ENCODE peak calls at places on chromosome 4, in four cellular contexts. E is K562, Z is transverse colon, W is A549. K is an unnamed sample.
A peak's percentile ranks its signal among the peaks of the same experiment; 100 is the strongest.

GRCh38 chr4:71711985-71712348 is 71.9 kb downstream of the GC start:
- DNase-seq in E (no peak), Z (no peak), W (no peak), K (no peak)

GRCh38 chr4:139675156-139675555 is 9.5 kb downstream of the MGST2 start:
- DNase-seq in Z (no peak), E (no peak), W (no peak), K (no peak)

GRCh38 chr4:8589831-8590545 is 2.6 kb upstream of the CPZ start:
- DNase-seq in Z (no peak), E (no peak), W (no peak), K (no peak)

GRCh38 chr4:47528651-47529050 is 43.6 kb downstream of the ATP10D start:
- DNase-seq in W (no peak), E (no peak), Z (no peak), K (no peak)

GRCh38 chr4:169899295-169899694 is 126.9 kb downstream of the MFAP3L start:
- DNase-seq in W (no peak), Z (no peak), E (no peak), K (no peak)

GRCh38 chr4:41709844-41710481 is 38.6 kb downstream of the PHOX2B start:
- DNase-seq in W (peak; percentile 82), E (no peak), Z (no peak), K (no peak)

GRCh38 chr4:148441624-148441985 is 609 bp downstream of the NR3C2 start:
- DNase-seq in Z (no peak), W (no peak), E (no peak), K (no peak)

GRCh38 chr4:26281876-26282275 is 38.9 kb upstream of the RBPJ start:
- DNase-seq in Z (no peak), E (no peak), W (no peak), K (no peak)

GRCh38 chr4:176443117-176443516 is 123.4 kb downstream of the SPCS3 start:
- DNase-seq in E (no peak), W (peak; percentile 82), Z (no peak), K (no peak)

GRCh38 chr4:71689822-71690221 is 94.1 kb downstream of the GC start:
- DNase-seq in Z (no peak), W (no peak), E (no peak), K (no peak)

GRCh38 chr4:10063544-10064300 is 42.4 kb upstream of the SLC2A9 start:
- DNase-seq in Z (peak; percentile 28), W (peak; percentile 49), E (no peak), K (no peak)

GRCh38 chr4:55116450-55116849 is 8.9 kb downstream of the KDR start:
- DNase-seq in E (no peak), Z (no peak), W (no peak), K (no peak)

GRCh38 chr4:39178706-39179105 is 3.6 kb upstream of the WDR19 start:
- DNase-seq in Z (no peak), W (no peak), E (no peak), K (no peak)

GRCh38 chr4:102586002-102586643 is 85.0 kb downstream of the NFKB1 start:
- DNase-seq in Z (no peak), W (no peak), E (no peak), K (no peak)

GRCh38 chr4:156933633-156934258 is 37.9 kb downstream of the PDGFC start:
- DNase-seq in E (no peak), Z (no peak), W (peak; percentile 54), K (no peak)

GRCh38 chr4:8079031-8079885 is 79.4 kb downstream of the ABLIM2 start:
- DNase-seq in E (peak; percentile 30), Z (peak; percentile 72), W (peak; percentile 20), K (no peak)

GRCh38 chr4:26132858-26133257 is 188.0 kb upstream of the RBPJ start:
- DNase-seq in Z (no peak), E (peak; percentile 11), W (no peak), K (no peak)

GRCh38 chr4:12926189-12927066 is 557.7 kb downstream of the RAB28 start:
- DNase-seq in Z (no peak), W (no peak), E (no peak), K (no peak)

GRCh38 chr4:118942465-118942864 is 53.8 kb downstream of the SYNPO2 start:
- DNase-seq in Z (no peak), W (no peak), E (no peak), K (no peak)

GRCh38 chr4:23730998-23731397 is 158.8 kb downstream of the PPARGC1A start:
- DNase-seq in Z (no peak), W (no peak), E (no peak), K (no peak)

GRCh38 chr4:6546681-6547447 is 28.1 kb upstream of the MAN2B2 start:
- DNase-seq in E (peak; percentile 79), W (peak; percentile 75), Z (peak; percentile 10), K (no peak)

GRCh38 chr4:78661923-78662521 is 110.5 kb downstream of the ANXA3 start:
- DNase-seq in Z (no peak), W (peak; percentile 71), E (no peak), K (peak; percentile 88)

DNA sequence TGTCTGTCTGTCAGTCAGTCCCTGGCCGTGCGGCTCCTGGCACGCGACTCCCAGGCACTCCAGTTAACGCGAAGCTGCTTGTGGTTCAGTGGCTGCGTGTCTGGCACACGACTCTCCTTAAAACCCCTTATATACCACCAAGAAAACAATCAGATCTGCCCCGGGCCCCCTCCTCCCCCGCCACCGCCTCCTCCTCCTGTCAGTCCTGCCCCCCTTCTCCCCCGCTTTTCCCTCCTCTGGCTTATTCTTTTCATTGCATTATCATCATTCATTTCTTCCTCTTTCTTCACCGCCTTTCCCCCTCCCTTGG is at the start of gene NEUROG2:
- DNase-seq in W (no peak), E (no peak), Z (no peak), K (no peak)
- TF ChIP-seq EP300 in W (no peak), E (no peak), Z (no peak), K (no peak)

GRCh38 chr4:52076731-52077130 is 25.6 kb downstream of the SPATA18 start:
- DNase-seq in Z (no peak), E (no peak), W (no peak), K (no peak)
- H3K4me3 ChIP-seq in Z (no peak overlapping the region), E (no peak overlapping the region), W (no peak overlapping the region), K (no peak overlapping the region)

DNA sequence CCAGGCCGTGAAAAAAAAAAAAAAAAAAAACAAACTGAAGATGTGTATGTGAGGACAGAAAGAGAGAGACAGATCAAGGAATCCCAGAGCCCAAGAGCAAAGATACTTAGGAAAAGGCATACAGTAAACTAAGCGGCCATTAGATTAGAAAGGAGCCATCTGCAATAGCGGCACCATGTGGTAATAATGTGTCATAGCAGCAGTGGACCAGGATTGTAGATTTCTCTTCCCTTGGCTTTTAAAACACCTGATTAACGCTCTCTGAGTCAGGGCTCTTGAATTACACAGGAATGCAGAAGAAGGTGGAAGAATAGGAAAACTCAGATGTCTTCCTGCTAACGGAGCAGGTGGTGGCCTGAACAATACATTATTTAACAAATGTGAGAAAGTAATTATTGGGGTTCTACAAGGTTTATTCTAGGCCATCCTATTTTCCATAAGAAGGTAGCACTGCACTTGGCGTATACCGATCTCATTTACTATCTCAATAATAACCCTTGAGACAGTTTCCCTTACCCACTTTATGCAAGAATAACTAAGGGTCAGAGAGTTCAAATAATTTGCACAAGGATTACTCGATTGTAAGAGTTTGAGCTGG is 182.7 kb downstream of the KCNIP4 start:
- DNase-seq in Z (peak; percentile 19), W (peak; percentile 26), E (peak; percentile 21), K (no peak)
- TF ChIP-seq CTCF in Z (peak; percentile 72), W (peak; percentile 63), E (peak; percentile 65), K (peak; percentile 76)

GRCh38 chr4:122151982-122152698 is at the start of gene BLTP1:
- DNase-seq in W (peak; percentile 79), E (peak; percentile 93), Z (peak; percentile 93), K (peak; percentile 95)
- TF ChIP-seq EP300 in W (no peak), E (no peak), Z (no peak), K (no peak)

GRCh38 chr4:2799971-2800690 is 7.2 kb downstream of the SH3BP2 start:
- DNase-seq in E (no peak), W (no peak), Z (peak; percentile 9), K (no peak)
- H3K4me3 ChIP-seq in E (no peak overlapping the region), W (no peak overlapping the region), Z (no peak overlapping the region), K (peak overlapping the region; percentile 28)

DNA sequence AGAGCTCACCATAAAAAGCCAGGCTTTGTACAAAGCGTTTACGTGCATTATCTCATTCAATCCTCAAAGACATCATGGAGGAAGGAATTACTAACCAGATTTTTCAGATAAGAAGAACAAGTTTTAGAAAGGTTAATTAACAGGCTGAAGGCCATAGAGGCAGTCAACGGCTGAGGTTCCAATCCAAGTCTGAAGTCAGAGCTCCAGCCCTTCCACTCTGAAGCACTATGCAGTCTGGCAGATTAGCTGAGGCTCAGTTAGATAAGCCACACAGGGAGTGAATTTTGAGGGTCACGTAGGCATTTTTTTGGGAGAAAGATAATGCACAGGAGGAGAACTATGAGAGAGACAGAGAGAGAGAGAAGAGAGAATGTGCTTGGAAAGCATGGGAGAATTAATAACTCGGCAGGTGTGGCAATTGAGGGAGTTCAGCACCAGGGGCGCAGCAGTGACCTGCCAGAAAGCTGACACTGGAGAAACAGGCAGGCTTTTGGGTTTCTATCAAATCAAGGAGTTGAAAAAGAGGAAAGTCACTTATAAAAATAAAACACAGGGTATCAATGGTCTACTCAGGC is 116.5 kb upstream of the NAP1L5 start:
- DNase-seq in E (peak; percentile 27), W (no peak), Z (no peak), K (no peak)
- TF ChIP-seq CTCF in E (peak; percentile 44), W (no peak), Z (no peak), K (no peak)

GRCh38 chr4:80717204-80717603 is 313.3 kb upstream of the BMP3 start:
- DNase-seq in E (no peak), Z (no peak), W (no peak), K (no peak)
- TF ChIP-seq EP300 in E (no peak), Z (no peak), W (no peak), K (no peak)

DNA sequence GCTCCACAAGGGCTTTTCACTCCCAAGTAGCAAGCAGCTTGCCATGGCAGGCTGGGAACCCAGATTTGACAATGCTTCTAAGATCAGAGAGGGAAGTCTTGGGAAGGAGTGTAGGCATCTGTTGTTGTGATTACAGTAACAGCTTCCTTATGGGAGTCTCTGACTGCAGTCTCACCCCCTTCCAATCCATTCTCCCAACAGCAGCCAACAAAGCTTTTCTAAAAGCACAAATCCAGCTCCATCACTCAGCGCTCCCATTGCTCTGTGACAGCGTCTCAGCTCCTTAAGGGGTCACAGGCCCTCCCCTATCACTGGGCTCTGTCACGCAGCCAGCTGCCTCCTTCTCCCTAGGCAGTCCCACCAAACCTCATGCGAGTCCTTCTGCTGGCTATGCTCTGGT is 7.1 kb downstream of the IGFBP7 start:
- DNase-seq in W (no peak), E (no peak), Z (no peak), K (no peak)
- H3K4me3 ChIP-seq in W (no peak overlapping the region), E (no peak overlapping the region), Z (no peak overlapping the region), K (peak overlapping the region; percentile 7)

GRCh38 chr4:167774646-167775045 is 317.7 kb upstream of the ANXA10 start:
- DNase-seq in E (no peak), Z (no peak), W (no peak), K (no peak)

GRCh38 chr4:167779864-167780263 is 312.5 kb upstream of the ANXA10 start:
- DNase-seq in W (no peak), Z (no peak), E (no peak), K (no peak)

GRCh38 chr4:167775374-167775773 is 317.0 kb upstream of the ANXA10 start:
- DNase-seq in W (no peak), E (no peak), Z (no peak), K (no peak)

GRCh38 chr4:167779280-167779679 is 313.1 kb upstream of the ANXA10 start:
- DNase-seq in Z (no peak), E (no peak), W (peak; percentile 6), K (no peak)
- TF ChIP-seq CTCF in Z (no peak), E (no peak), W (no peak), K (no peak)

GRCh38 chr4:184003433-184003832 is 98.3 kb downstream of the STOX2 start:
- DNase-seq in W (no peak), E (no peak), Z (no peak), K (no peak)
- TF ChIP-seq EP300 in W (no peak), E (no peak), Z (no peak), K (no peak)

K was measured in esophagus muscularis mucosa.